ENCODE peak calls at places on chromosomes 2 and 18, in six cellular contexts. R, A, O, G, W and C are unnamed samples.

GRCh38 chr2:212843409-212844199 is 305.0 kb upstream of the ERBB4 start:
- DNase-seq in R (no peak), A (no peak), O (peak), G (no peak), W (no peak), C (peak)

GRCh38 chr2:204486855-204487254 is 58.4 kb upstream of the PARD3B start:
- DNase-seq in R (no peak), A (no peak), O (peak), G (no peak), W (no peak), C (no peak)

GRCh38 chr2:239818086-239818485 is 207.1 kb downstream of the NDUFA10 start:
- DNase-seq in R (peak), A (peak), O (no peak), G (no peak), W (no peak), C (no peak)

GRCh38 chr2:219544567-219544966 is 739 bp downstream of the TMEM198 start:
- DNase-seq in R (no peak), A (no peak), O (no peak), G (no peak), W (no peak), C (no peak)

GRCh38 chr2:116499389-116499788 is 1315.1 kb upstream of the DDX18 start:
- DNase-seq in R (no peak), A (no peak), O (no peak), G (no peak), W (no peak), C (no peak)

GRCh38 chr2:60262178-60262577 is 291.3 kb downstream of the BCL11A start:
- DNase-seq in R (no peak), A (no peak), O (no peak), G (no peak), W (no peak), C (no peak)

GRCh38 chr2:240335061-240335460 is 100.4 kb upstream of the GPC1 start:
- DNase-seq in R (no peak), A (no peak), O (no peak), G (no peak), W (no peak), C (no peak)

GRCh38 chr2:104863229-104863584 is 9.3 kb downstream of the POU3F3 start:
- DNase-seq in R (no peak), A (no peak), O (no peak), G (no peak), W (no peak), C (peak)

GRCh38 chr18:32439802-32440201 is 30.9 kb downstream of the GAREM1 start:
- DNase-seq in R (no peak), A (no peak), O (no peak), G (no peak), W (no peak), C (no peak)

GRCh38 chr2:120344214-120344990 is 1.5 kb upstream of the INHBB start:
- DNase-seq in R (peak), A (no peak), O (peak), G (peak), W (peak), C (no peak)

GRCh38 chr2:15243762-15244161 is 317.4 kb downstream of the NBAS start:
- DNase-seq in R (no peak), A (no peak), O (no peak), G (no peak), W (no peak), C (peak)

GRCh38 chr2:223897669-223898314 is 47.3 kb downstream of the WDFY1 start:
- DNase-seq in R (no peak), A (no peak), O (no peak), G (no peak), W (no peak), C (no peak)
- TF ChIP-seq CTCF in R (no peak), A (no peak), O (no peak), G (no peak), W (no peak), C (no peak)

DNA sequence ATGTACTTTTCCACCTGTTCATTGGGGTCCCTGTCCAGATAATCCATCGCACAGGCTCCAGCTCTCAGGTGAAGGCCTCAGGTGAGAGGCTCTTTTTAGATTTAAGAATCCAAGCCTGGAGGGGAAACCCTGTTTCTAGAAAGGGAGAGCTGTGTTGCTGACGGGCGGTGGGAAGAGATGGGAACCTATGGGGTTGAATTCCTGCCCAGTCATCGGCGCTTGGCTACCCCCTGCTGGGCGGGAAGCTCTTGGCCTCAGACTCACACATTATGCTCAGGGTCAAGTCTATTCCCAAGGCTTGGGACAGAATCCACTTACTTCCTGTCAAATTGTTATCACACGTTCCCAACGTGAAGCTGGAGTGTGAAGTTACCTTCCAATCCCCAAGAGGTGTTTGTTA is 181.9 kb upstream of the ETAA1 start:
- DNase-seq in R (no peak), A (peak), O (peak), G (peak), W (peak), C (peak)
- TF ChIP-seq CTCF in R (no peak), A (no peak), O (peak), G (peak), W (peak), C (peak)

DNA sequence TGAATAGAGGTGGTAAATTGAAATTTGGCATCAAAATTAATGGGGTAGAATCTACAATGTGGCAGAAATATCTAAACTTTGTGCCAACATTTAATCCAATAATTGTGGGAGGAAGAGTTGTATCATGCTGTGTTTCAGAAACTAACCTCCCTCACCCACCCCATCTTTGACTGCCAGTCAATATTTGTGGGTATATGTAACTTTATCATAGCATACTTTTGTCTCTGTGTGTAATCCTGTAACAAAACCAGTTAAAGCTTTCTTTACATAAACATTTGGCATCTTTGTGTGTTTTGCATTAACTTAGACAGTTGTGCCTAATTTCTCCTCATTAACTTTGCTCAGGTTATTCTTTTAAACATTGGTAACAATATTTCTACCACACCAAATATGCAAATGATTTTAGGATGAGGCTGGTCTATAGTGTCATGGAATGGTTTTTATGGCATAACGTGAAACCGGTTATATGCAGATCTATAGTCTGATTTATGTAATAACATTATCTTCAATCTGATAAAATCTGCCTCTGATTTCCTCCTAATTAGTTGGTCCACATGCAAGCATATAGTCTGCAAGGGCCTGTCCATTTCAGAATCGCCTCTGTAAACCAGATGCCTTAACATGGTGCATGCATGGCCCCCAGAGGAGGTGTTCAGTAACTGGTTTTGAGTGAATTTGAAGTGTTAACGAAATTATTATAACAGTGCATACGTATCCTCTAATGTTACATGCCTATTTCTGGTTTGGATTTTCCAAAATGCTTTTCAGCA is 84.3 kb downstream of the ACSL3 start:
- DNase-seq in R (no peak), A (no peak), O (no peak), G (no peak), W (no peak), C (no peak)
- TF ChIP-seq CTCF in R (no peak), A (no peak), O (no peak), G (no peak), W (no peak), C (no peak)

DNA sequence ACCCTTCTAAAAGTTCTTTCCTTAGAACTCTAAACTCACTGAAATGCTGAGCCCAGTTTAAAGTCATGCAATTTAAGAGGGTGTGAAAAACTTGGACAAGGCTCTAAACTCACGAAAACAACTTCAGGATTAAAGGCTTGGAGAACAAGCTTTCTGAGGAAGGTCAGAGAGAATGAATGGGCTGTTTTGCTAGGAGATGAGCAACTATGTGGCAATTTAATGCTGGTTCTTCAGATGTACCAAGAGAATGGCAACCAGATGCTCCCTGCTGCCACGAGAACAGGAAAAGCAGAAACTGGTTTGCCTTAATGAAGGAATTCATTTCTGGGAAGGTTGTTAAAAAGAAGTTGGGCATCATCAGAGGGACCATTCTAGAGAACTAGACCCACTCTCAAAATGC is 77.8 kb upstream of the PMAIP1 start:
- DNase-seq in R (no peak), A (no peak), O (peak), G (no peak), W (no peak), C (peak)
- TF ChIP-seq CTCF in R (no peak), A (no peak), O (no peak), G (no peak), W (no peak), C (no peak)

DNA sequence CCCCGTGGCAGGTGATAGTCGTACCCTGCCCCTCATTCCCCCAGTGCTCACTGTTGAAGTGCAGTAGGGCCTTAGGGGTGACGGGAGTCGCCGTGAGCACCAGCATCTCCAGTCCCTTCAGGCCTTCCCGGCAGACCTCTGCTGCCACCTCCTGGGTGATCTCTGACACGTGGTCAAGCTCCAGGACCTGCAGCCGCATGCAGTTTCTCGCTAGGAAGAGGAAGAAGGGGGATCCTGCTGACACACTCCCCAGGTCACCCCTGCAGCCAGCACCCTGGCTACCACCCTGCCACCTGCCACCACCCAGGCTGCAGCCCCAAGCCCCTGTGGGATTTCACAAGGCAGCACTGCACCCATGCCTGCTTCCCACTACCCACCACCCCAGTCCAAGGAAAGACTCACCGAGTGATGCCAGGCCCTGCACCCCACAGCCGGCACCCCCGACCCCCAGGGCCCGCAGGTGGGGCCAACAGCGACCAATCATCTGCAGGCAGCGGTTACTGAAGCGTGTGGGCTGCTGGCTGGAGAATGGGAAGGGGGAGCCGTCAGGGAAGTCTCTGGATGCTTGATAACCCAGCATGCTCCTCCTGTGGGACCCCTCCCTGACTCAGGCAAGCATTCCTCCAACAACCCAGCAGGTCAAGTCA is 23.8 kb downstream of the FBXO41 start:
- DNase-seq in R (no peak), A (peak), O (peak), G (peak), W (peak), C (peak)
- TF ChIP-seq CTCF in R (no peak), A (no peak), O (peak), G (peak), W (peak), C (peak)

GRCh38 chr2:158742536-158742935 is 52.6 kb upstream of the DAPL1 start:
- DNase-seq in R (no peak), A (no peak), O (no peak), G (no peak), W (no peak), C (no peak)
- TF ChIP-seq CTCF in R (no peak), A (no peak), O (no peak), G (no peak), W (no peak), C (no peak)

DNA sequence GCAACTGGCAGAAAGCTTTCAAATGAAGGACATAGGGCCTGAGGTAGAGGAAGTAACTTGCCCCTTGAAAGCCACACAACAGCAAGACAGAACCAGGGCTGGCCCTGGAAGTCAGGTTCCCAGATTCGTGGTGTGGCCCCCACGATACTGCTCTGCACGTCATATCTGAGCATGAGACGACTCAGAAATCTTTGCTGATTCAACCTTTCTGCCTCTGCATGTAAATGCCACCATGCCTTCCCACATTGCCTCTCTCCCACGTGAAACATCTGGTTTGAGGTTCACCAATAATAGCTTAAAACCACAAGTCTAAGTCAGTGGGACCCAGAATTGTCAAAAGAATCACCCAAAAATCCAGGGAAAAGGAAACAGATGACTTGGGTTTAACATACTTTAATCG is 214.0 kb upstream of the TRIB2 start:
- DNase-seq in R (no peak), A (no peak), O (peak), G (no peak), W (no peak), C (peak)
- TF ChIP-seq CTCF in R (no peak), A (no peak), O (no peak), G (no peak), W (no peak), C (no peak)